ENCODE peak calls at places on chromosomes 13 and 19, in ten cellular contexts. P is mucosa of descending colon, L is nephron progenitor cell, W is HFFc6, K is RWPE1, T is left lung, M is left ventricle myocardium inferior, C is AG09319, V is fibroblast of lung, D is body of pancreas. A is an unnamed sample.

GRCh38 chr13:112725346-112726017 is 35.6 kb downstream of the ATP11A start:
- DNase-seq in P (no peak), L (no peak), W (peak; percentile 31), K (no peak), T (no peak), M (no peak), C (no peak), V (no peak), D (no peak), A (no peak)

GRCh38 chr13:113815151-113816058 is 48.5 kb downstream of the GAS6 start:
- DNase-seq in P (no peak), L (no peak), W (no peak), K (no peak), T (no peak), M (no peak), C (no peak), V (no peak), D (no peak), A (no peak)

GRCh38 chr19:36379510-36379819 is 464 bp upstream of the ZFP14 start:
- DNase-seq in P (no peak), L (no peak), W (no peak), K (no peak), T (no peak), M (no peak), C (no peak), V (no peak), D (no peak), A (no peak)

GRCh38 chr13:47310376-47310775 is 413.5 kb upstream of the HTR2A start:
- DNase-seq in P (no peak), L (no peak), W (no peak), K (no peak), T (no peak), M (no peak), C (no peak), V (no peak), D (no peak), A (no peak)

GRCh38 chr19:47284324-47284899 is 9.7 kb downstream of the INAFM1 start:
- DNase-seq in P (no peak), L (peak; percentile 57), W (peak; percentile 60), K (peak; percentile 17), T (no peak), M (no peak), C (no peak), V (peak; percentile 70), D (no peak), A (no peak)

GRCh38 chr13:111139452-111139851 is 24.3 kb downstream of the ARHGEF7 start:
- DNase-seq in P (no peak), L (no peak), W (no peak), K (no peak), T (no peak), M (no peak), C (no peak), V (no peak), D (no peak), A (no peak)

GRCh38 chr13:34733720-34734119 is 208.3 kb upstream of the NBEA start:
- DNase-seq in P (no peak), L (no peak), W (no peak), K (no peak), T (no peak), M (no peak), C (no peak), V (peak; percentile 68), D (no peak), A (no peak)

GRCh38 chr19:8306235-8307054 is 1.7 kb downstream of the CD320 start:
- DNase-seq in P (peak; percentile 69), L (no peak), W (no peak), K (no peak), T (peak; percentile 28), M (no peak), C (no peak), V (no peak), D (peak; percentile 8), A (peak; percentile 66)

GRCh38 chr13:45718992-45719391 is 16.9 kb downstream of the CBY2 start:
- DNase-seq in P (no peak), L (no peak), W (peak; percentile 38), K (no peak), T (no peak), M (no peak), C (no peak), V (no peak), D (no peak), A (no peak)

GRCh38 chr13:44438234-44438579 is 64.6 kb downstream of the SERP2 start:
- DNase-seq in P (no peak), L (no peak), W (no peak), K (no peak), T (no peak), M (no peak), C (no peak), V (no peak), D (no peak), A (no peak)

GRCh38 chr13:23020246-23020843 is 160.4 kb upstream of the SGCG start:
- DNase-seq in P (no peak), L (peak; percentile 45), W (peak; percentile 30), K (peak; percentile 21), T (no peak), M (no peak), C (peak; percentile 10), V (peak; percentile 67), D (peak; percentile 41), A (no peak)

GRCh38 chr19:17871878-17872250 is at the start of gene SLC5A5:
- DNase-seq in P (no peak), L (peak; percentile 58), W (no peak), K (no peak), T (no peak), M (no peak), C (no peak), V (no peak), D (no peak), A (no peak)

GRCh38 chr13:18964942-18965341 is 216.7 kb downstream of the TUBA3C start:
- DNase-seq in P (no peak), L (no peak), W (no peak), K (no peak), T (no peak), M (no peak), C (no peak), V (no peak), D (no peak), A (no peak)

GRCh38 chr19:16495982-16496612 is at the start of the genes C19orf44 and CALR3:
- DNase-seq in P (peak; percentile 99), L (peak; percentile 96), W (peak; percentile 98), K (peak; percentile 98), T (peak; percentile 99), M (peak; percentile 99), C (peak; percentile 93), V (peak; percentile 98), D (peak; percentile 99), A (peak; percentile 98)
- TF ChIP-seq CTCF in P (no peak), L (no peak), W (peak; percentile 28), K (no peak), T (no peak), M (peak; percentile 50), C (no peak), V (no peak), D (no peak), A (peak; percentile 38)

GRCh38 chr19:49056101-49056901 is 1.2 kb downstream of the CGB7 start:
- DNase-seq in P (peak; percentile 62), L (peak; percentile 83), W (no peak), K (peak; percentile 82), T (peak; percentile 64), M (peak; percentile 55), C (no peak), V (peak; percentile 20), D (peak; percentile 52), A (peak; percentile 75)
- TF ChIP-seq CTCF in P (no peak), L (peak; percentile 17), W (peak; percentile 67), K (peak; percentile 24), T (no peak), M (peak; percentile 56), C (peak; percentile 19), V (peak; percentile 16), D (no peak), A (peak; percentile 57)

DNA sequence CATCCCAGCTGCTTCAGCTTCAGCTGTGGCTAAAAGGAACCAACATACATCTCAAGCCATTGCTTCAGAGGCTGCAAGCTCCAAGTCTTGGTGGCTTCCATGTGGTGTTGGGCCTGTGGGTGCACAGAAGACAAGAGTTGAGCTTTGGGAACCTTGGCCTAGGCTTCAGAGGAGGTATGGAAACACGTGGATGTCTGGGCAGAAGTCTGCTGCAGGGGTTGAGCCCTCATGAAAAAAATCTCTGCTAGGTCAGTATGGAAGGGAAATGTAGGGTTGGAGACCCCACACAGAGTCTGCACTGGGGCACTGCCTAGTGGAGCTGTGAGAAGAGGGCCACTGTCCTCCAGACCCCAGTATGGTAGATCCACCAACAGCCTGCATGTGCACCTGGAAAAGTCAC is 279.3 kb downstream of the MZT1 start:
- DNase-seq in P (no peak), L (no peak), W (no peak), K (no peak), T (no peak), M (no peak), C (no peak), V (no peak), D (no peak), A (no peak)
- TF ChIP-seq CTCF in P (no peak), L (no peak), W (no peak), K (no peak), T (no peak), M (no peak), C (no peak), V (no peak), D (no peak), A (no peak)

GRCh38 chr19:15810335-15810734 is 5.1 kb downstream of the OR10H1 start:
- DNase-seq in P (no peak), L (no peak), W (no peak), K (peak; percentile 55), T (no peak), M (no peak), C (no peak), V (no peak), D (no peak), A (no peak)
- TF ChIP-seq CTCF in P (peak; percentile 19), L (no peak), W (no peak), K (peak; percentile 43), T (no peak), M (peak; percentile 54), C (no peak), V (no peak), D (no peak), A (no peak)

A was measured in type B pancreatic cell.